ENCODE peak calls at places on chromosomes 1 and 21, in seven cellular contexts. G, W, F, A, Y, D and V are unnamed samples.

GRCh38 chr1:99674115-99674514 is 28.2 kb downstream of the PALMD start:
- DNase-seq in Y (no peak), G (no peak), A (no peak), D (no peak), W (no peak), F (no peak), V (no peak)

GRCh38 chr1:198741744-198742143 is 102.9 kb downstream of the PTPRC start:
- DNase-seq in G (no peak), W (no peak), D (no peak), Y (no peak), A (no peak), F (no peak), V (no peak)

GRCh38 chr1:94209425-94209824 is 28.0 kb downstream of the ARHGAP29 start:
- DNase-seq in A (no peak), D (no peak), F (no peak), G (no peak), Y (no peak), W (no peak), V (no peak)

GRCh38 chr1:218164111-218164929 is 120.8 kb upstream of the RRP15 start:
- DNase-seq in W (no peak), Y (peak), G (no peak), F (no peak), D (peak), A (peak), V (no peak)

GRCh38 chr1:47389735-47390134 is 26.4 kb upstream of the FOXE3 start:
- DNase-seq in W (no peak), F (no peak), Y (no peak), G (no peak), A (no peak), D (no peak), V (no peak)

GRCh38 chr21:46057710-46058241 is 40.1 kb upstream of the COL6A2 start:
- DNase-seq in W (no peak), F (no peak), D (no peak), A (no peak), G (no peak), Y (no peak), V (no peak)

GRCh38 chr1:15803380-15803779 is 4.1 kb downstream of the UQCRHL start:
- DNase-seq in F (no peak), Y (no peak), G (no peak), A (no peak), D (no peak), W (no peak), V (no peak)

GRCh38 chr1:116380499-116381316 is 7.7 kb downstream of the ATP1A1 start:
- DNase-seq in G (no peak), A (no peak), D (no peak), F (no peak), Y (no peak), W (no peak), V (no peak)

GRCh38 chr1:42311138-42311537 is 23.9 kb downstream of the FOXJ3 start:
- DNase-seq in Y (no peak), D (no peak), F (no peak), G (no peak), W (no peak), A (no peak), V (no peak)

GRCh38 chr1:161885013-161885412 is 118.9 kb downstream of the ATF6 start:
- DNase-seq in W (no peak), A (no peak), D (no peak), G (no peak), F (no peak), Y (no peak), V (no peak)

GRCh38 chr1:47850451-47850850 is 146.7 kb downstream of the TRABD2B start:
- DNase-seq in F (no peak), Y (no peak), D (no peak), A (no peak), W (no peak), G (no peak), V (no peak)

GRCh38 chr1:11314959-11315358 is 42.0 kb downstream of the UBIAD1 start:
- DNase-seq in D (no peak), Y (no peak), G (no peak), F (no peak), A (no peak), W (no peak), V (no peak)